ENCODE peak calls at places on chromosome 13, in eight cellular contexts. O, G, H, I, Y, A, S and F are unnamed samples.

GRCh38 chr13:23748591-23748990 is 140.6 kb downstream of the MIPEP start:
- DNase-seq in O (no peak), G (no peak), H (no peak), I (no peak), Y (no peak), A (no peak), S (no peak), F (no peak)

GRCh38 chr13:106560791-106561190 is 7.1 kb downstream of the ARGLU1 start:
- DNase-seq in O (no peak), G (no peak), H (no peak), I (no peak), Y (no peak), A (no peak), S (no peak), F (no peak)

GRCh38 chr13:108769213-108770070 is 140.0 kb downstream of the MYO16 start:
- DNase-seq in O (no peak), G (no peak), H (no peak), I (no peak), Y (no peak), A (peak), S (no peak), F (no peak)

GRCh38 chr13:23087884-23088283 is 92.9 kb upstream of the SGCG start:
- DNase-seq in O (peak), G (no peak), H (no peak), I (no peak), Y (peak), A (no peak), S (no peak), F (no peak)

GRCh38 chr13:26062853-26063444 is 11.1 kb upstream of the SHISA2 start:
- DNase-seq in O (peak), G (no peak), H (peak), I (no peak), Y (peak), A (peak), S (no peak), F (no peak)

GRCh38 chr13:97440598-97440997 is 6.6 kb downstream of the RAP2A start:
- DNase-seq in O (no peak), G (no peak), H (no peak), I (no peak), Y (no peak), A (peak), S (no peak), F (peak)

GRCh38 chr13:102846261-102847015 is 606 bp downstream of the ERCC5 start:
- DNase-seq in O (peak), G (no peak), H (no peak), I (no peak), Y (peak), A (peak), S (no peak), F (peak)

GRCh38 chr13:103222683-103223082 is 156.5 kb upstream of the SLC10A2 start:
- DNase-seq in O (no peak), G (no peak), H (no peak), I (no peak), Y (no peak), A (no peak), S (no peak), F (no peak)

GRCh38 chr13:105925496-105925895 is 610.0 kb downstream of the EFNB2 start:
- DNase-seq in O (no peak), G (no peak), H (no peak), I (no peak), Y (peak), A (peak), S (peak), F (peak)

GRCh38 chr13:102452831-102453230 is 51.0 kb upstream of the FGF14 start:
- DNase-seq in O (no peak), G (no peak), H (no peak), I (no peak), Y (no peak), A (no peak), S (peak), F (peak)

GRCh38 chr13:114004416-114005205 is 30.7 kb upstream of the C13orf46 start:
- DNase-seq in O (no peak), G (no peak), H (no peak), I (no peak), Y (no peak), A (peak), S (no peak), F (no peak)

GRCh38 chr13:102277286-102277685 is 124.6 kb downstream of the FGF14 start:
- DNase-seq in O (no peak), G (no peak), H (no peak), I (no peak), Y (no peak), A (no peak), S (no peak), F (no peak)

GRCh38 chr13:27583645-27584044 is 36.7 kb downstream of the LNX2 start:
- DNase-seq in O (no peak), G (no peak), H (no peak), I (no peak), Y (peak), A (peak), S (no peak), F (peak)

GRCh38 chr13:41352935-41353801 is 42.1 kb downstream of the NAA16 start:
- DNase-seq in O (peak), G (no peak), H (no peak), I (peak), Y (peak), A (peak), S (peak), F (peak)

GRCh38 chr13:94227255-94227879 is 252.1 kb downstream of the DCT start:
- DNase-seq in O (peak), G (no peak), H (no peak), I (no peak), Y (no peak), A (no peak), S (no peak), F (no peak)

GRCh38 chr13:39599842-39600241 is 3.2 kb downstream of the LHFPL6 start:
- DNase-seq in O (no peak), G (no peak), H (no peak), I (no peak), Y (peak), A (no peak), S (peak), F (peak)

GRCh38 chr13:92761710-92762109 is 464.9 kb upstream of the GPC6 start:
- DNase-seq in O (no peak), G (no peak), H (no peak), I (no peak), Y (no peak), A (no peak), S (no peak), F (no peak)

GRCh38 chr13:109088101-109088500 is 458.7 kb downstream of the MYO16 start:
- DNase-seq in O (no peak), G (no peak), H (no peak), I (no peak), Y (no peak), A (no peak), S (no peak), F (no peak)

GRCh38 chr13:109243311-109243951 is 543.0 kb downstream of the IRS2 start:
- DNase-seq in O (no peak), G (no peak), H (no peak), I (no peak), Y (peak), A (peak), S (peak), F (peak)

GRCh38 chr13:31761951-31762350 is 22.6 kb downstream of the RXFP2 start:
- DNase-seq in O (no peak), G (no peak), H (no peak), I (no peak), Y (peak), A (peak), S (peak), F (peak)

GRCh38 chr13:73914119-73914518 is 220.1 kb downstream of the KLF12 start:
- DNase-seq in O (peak), G (no peak), H (no peak), I (no peak), Y (no peak), A (no peak), S (no peak), F (no peak)

GRCh38 chr13:72983085-72983768 is 75.6 kb upstream of the KLF5 start:
- DNase-seq in O (no peak), G (no peak), H (no peak), I (no peak), Y (peak), A (peak), S (peak), F (peak)

GRCh38 chr13:42395066-42395821 is 123.3 kb downstream of the AKAP11 start:
- DNase-seq in O (no peak), G (no peak), H (no peak), I (no peak), Y (no peak), A (no peak), S (no peak), F (no peak)